ENCODE peak calls at places on chromosomes 5 and 9, in seven cellular contexts. One of them, this sample, is unnamed.

GRCh38 chr9:129102791-129103594 is 7.6 kb downstream of the CRAT start:
- DNase-seq in endothelial cell of umbilical vein: peak; percentile 27
- DNase-seq in hepatocyte: peak; percentile 64
- DNase-seq in esophagus squamous epithelium: no peak
- DNase-seq in Panc1: no peak
- DNase-seq in Caco-2: peak; percentile 50
- DNase-seq in kidney: no peak
- DNase-seq in this sample: peak; percentile 77

GRCh38 chr9:4640027-4640426 is 22.1 kb upstream of the PLPP6 start:
- DNase-seq in Caco-2: peak; percentile 28
- DNase-seq in Panc1: no peak
- DNase-seq in kidney: no peak
- DNase-seq in esophagus squamous epithelium: no peak
- DNase-seq in endothelial cell of umbilical vein: peak; percentile 64
- DNase-seq in hepatocyte: peak; percentile 37
- DNase-seq in this sample: no peak

GRCh38 chr9:137828527-137829259 is 48.9 kb upstream of the CACNA1B start:
- DNase-seq in Panc1: no peak
- DNase-seq in esophagus squamous epithelium: no peak
- DNase-seq in endothelial cell of umbilical vein: no peak
- DNase-seq in Caco-2: peak; percentile 47
- DNase-seq in kidney: no peak
- DNase-seq in hepatocyte: peak; percentile 48
- DNase-seq in this sample: no peak

GRCh38 chr9:23551171-23551795 is 274.8 kb downstream of the ELAVL2 start:
- DNase-seq in endothelial cell of umbilical vein: no peak
- DNase-seq in esophagus squamous epithelium: no peak
- DNase-seq in Panc1: no peak
- DNase-seq in hepatocyte: no peak
- DNase-seq in kidney: no peak
- DNase-seq in Caco-2: no peak
- DNase-seq in this sample: no peak

GRCh38 chr9:124652994-124653393 is 118.1 kb downstream of the NR6A1 start:
- DNase-seq in esophagus squamous epithelium: no peak
- DNase-seq in Caco-2: no peak
- DNase-seq in Panc1: no peak
- DNase-seq in kidney: no peak
- DNase-seq in endothelial cell of umbilical vein: no peak
- DNase-seq in hepatocyte: no peak
- DNase-seq in this sample: no peak

GRCh38 chr5:120516799-120517198 is 52.7 kb downstream of the PRR16 start:
- DNase-seq in Caco-2: no peak
- DNase-seq in esophagus squamous epithelium: no peak
- DNase-seq in Panc1: no peak
- DNase-seq in kidney: no peak
- DNase-seq in endothelial cell of umbilical vein: no peak
- DNase-seq in hepatocyte: no peak
- DNase-seq in this sample: no peak

GRCh38 chr9:124855944-124856773 is 2.9 kb downstream of the WDR38 start:
- DNase-seq in endothelial cell of umbilical vein: no peak
- DNase-seq in Caco-2: peak; percentile 68
- DNase-seq in esophagus squamous epithelium: no peak
- DNase-seq in hepatocyte: no peak
- DNase-seq in kidney: no peak
- DNase-seq in Panc1: no peak
- DNase-seq in this sample: peak; percentile 78

GRCh38 chr5:176927562-176927961 is 28.4 kb upstream of the HK3 start:
- DNase-seq in Caco-2: no peak
- DNase-seq in Panc1: no peak
- DNase-seq in esophagus squamous epithelium: no peak
- DNase-seq in endothelial cell of umbilical vein: no peak
- DNase-seq in hepatocyte: no peak
- DNase-seq in kidney: no peak
- DNase-seq in this sample: no peak

DNA sequence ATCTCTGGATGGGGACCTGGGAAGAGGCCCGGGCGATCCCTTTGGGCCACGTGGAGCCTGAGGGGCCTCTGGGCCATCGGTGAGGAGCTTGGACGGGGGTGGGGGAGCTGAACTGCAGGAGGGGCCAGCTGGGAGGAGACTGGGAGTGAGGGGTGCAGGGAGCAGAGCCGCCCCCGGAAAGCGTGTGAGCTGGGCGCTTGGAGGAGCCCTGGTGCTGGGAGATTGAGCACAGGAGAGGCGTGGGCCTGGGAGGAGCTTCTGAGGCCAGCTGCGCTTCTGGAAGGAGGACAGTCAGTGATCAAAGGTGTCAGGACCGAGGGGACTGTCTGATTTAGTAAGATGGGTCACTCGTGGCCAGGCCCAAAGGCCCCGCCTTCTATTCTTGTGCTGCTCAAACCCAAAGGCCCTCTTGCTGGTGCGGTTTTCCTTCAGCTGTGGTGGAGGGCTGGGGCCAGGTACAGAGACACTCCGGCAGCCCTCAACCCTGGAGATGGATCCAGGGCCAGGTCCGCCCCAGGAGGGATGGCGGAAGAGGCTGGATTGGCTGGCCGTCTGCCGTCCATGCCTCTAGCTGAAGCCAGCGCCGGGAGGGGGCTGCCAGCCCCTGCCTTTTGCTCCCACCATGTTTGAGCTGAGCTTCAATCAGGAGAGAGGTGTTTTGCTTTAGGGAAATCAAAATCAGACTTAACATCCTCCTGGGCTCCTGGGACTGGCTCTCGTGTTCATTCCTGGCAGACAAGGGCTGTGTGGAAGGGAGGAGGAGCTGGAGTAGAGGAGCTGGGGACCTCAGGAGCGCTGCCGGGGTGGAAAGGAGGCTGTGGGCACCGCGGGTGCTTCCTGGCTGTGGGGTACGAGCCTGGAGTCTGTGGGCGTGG is 21.6 kb downstream of the NCS1 start:
- DNase-seq in Caco-2: no peak
- DNase-seq in hepatocyte: no peak
- DNase-seq in endothelial cell of umbilical vein: no peak
- DNase-seq in esophagus squamous epithelium: no peak
- DNase-seq in kidney: peak; percentile 65
- DNase-seq in Panc1: no peak
- DNase-seq in this sample: peak; percentile 78
- H3K4me1 ChIP-seq in Caco-2: no peaks in the 10 kb centered on the region
- H3K4me1 ChIP-seq in hepatocyte: peaks cover 18% of the 10 kb centered on the region
- H3K4me1 ChIP-seq in endothelial cell of umbilical vein: no peaks in the 10 kb centered on the region
- H3K4me1 ChIP-seq in esophagus squamous epithelium: peaks cover 50% of the 10 kb centered on the region
- H3K4me1 ChIP-seq in kidney: peaks cover 44% of the 10 kb centered on the region
- H3K4me1 ChIP-seq in Panc1: peaks cover 4% of the 10 kb centered on the region
- H3K4me1 ChIP-seq in this sample: peaks cover 77% of the 10 kb centered on the region

DNA sequence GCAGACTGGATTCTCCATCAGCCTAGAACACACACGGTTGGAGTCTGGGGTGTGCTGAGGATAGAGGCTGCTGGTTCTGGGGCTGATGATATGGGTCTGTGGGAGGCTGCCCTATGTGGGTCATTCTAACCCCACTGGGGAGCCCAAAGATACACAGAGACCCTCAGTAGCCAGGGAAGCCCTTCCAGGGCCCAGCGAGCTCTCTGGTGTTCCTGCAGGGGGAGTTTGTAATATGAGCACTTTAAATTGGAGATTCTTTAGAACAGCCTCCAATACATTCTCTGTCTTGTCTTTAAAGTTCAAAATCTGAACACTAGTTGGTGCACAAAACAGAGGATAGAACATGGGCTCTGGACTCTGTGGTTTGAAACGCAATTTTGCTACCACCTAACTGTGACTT is 2.4 kb downstream of the ACTL7A start:
- DNase-seq in kidney: no peak
- DNase-seq in Panc1: no peak
- DNase-seq in hepatocyte: no peak
- DNase-seq in Caco-2: no peak
- DNase-seq in esophagus squamous epithelium: no peak
- DNase-seq in endothelial cell of umbilical vein: no peak
- DNase-seq in this sample: no peak
- TF ChIP-seq CTCF in kidney: no peak
- TF ChIP-seq CTCF in Panc1: no peak
- TF ChIP-seq CTCF in hepatocyte: no peak
- TF ChIP-seq CTCF in Caco-2: no peak
- TF ChIP-seq CTCF in esophagus squamous epithelium: no peak
- TF ChIP-seq CTCF in endothelial cell of umbilical vein: no peak
- TF ChIP-seq CTCF in this sample: peak; percentile 7

GRCh38 chr5:132497488-132497997 is 7.0 kb upstream of the IRF1 start:
- DNase-seq in Caco-2: peak; percentile 73
- DNase-seq in kidney: peak; percentile 95
- DNase-seq in Panc1: no peak
- DNase-seq in endothelial cell of umbilical vein: peak; percentile 90
- DNase-seq in esophagus squamous epithelium: no peak
- DNase-seq in hepatocyte: peak; percentile 81
- DNase-seq in this sample: no peak
- H3K4me3 ChIP-seq in Caco-2: peak overlapping the region; percentile 54
- H3K4me3 ChIP-seq in kidney: peak overlapping the region; percentile 89
- H3K4me3 ChIP-seq in Panc1: peak overlapping the region; percentile 91
- H3K4me3 ChIP-seq in endothelial cell of umbilical vein: no peak overlapping the region
- H3K4me3 ChIP-seq in esophagus squamous epithelium: peak overlapping the region; percentile 87
- H3K4me3 ChIP-seq in hepatocyte: peak overlapping the region; percentile 49
- H3K4me3 ChIP-seq in this sample: no peak overlapping the region

DNA sequence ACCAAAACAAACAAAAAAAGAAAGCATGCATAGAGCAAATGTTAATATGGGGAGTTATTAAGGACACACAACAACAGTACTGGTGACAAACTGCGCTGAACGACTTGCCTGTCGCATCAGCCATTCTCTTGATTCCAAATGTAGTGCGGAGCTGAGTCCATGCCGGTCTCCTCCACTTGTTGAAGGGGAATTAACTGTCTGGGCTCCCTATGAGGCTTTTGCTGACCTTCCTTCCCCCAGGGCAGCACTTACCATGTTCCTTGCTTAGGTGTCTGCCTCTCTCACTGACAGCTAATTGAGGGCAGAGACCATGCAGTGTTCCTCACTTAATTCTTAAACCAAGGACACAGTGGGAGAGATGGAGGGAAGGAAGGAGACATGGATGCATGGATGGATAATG is 40.8 kb upstream of the FAT2 start:
- DNase-seq in esophagus squamous epithelium: no peak
- DNase-seq in hepatocyte: no peak
- DNase-seq in Panc1: no peak
- DNase-seq in kidney: no peak
- DNase-seq in Caco-2: no peak
- DNase-seq in endothelial cell of umbilical vein: no peak
- DNase-seq in this sample: no peak
- H3K4me1 ChIP-seq in esophagus squamous epithelium: peaks cover 15% of the 10 kb centered on the region
- H3K4me1 ChIP-seq in hepatocyte: no peaks in the 10 kb centered on the region
- H3K4me1 ChIP-seq in Panc1: no peaks in the 10 kb centered on the region
- H3K4me1 ChIP-seq in kidney: no peaks in the 10 kb centered on the region
- H3K4me1 ChIP-seq in Caco-2: no peaks in the 10 kb centered on the region
- H3K4me1 ChIP-seq in endothelial cell of umbilical vein: no peaks in the 10 kb centered on the region
- H3K4me1 ChIP-seq in this sample: no peaks in the 10 kb centered on the region

DNA sequence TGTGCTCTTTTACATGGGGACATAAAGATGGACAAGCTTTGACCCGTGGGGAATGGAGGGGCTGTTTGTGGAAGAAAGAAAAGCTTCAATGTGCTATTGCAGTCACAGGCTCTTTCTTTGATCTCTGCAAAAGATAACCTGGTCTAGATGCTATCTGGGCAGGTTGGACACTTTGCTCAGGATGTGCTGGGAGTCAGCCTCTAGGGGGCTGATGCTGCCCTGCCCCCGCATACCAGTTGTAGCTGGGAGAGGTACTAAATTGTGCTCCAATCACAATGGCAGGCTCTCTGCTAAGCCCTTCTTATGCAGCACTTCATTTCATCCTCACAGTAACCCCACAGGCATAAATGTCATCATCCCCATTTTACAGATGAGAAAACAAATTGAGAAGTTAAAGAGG is 67.2 kb downstream of the PSD2 start:
- DNase-seq in hepatocyte: no peak
- DNase-seq in endothelial cell of umbilical vein: no peak
- DNase-seq in Caco-2: peak; percentile 30
- DNase-seq in esophagus squamous epithelium: no peak
- DNase-seq in Panc1: no peak
- DNase-seq in kidney: peak; percentile 7
- DNase-seq in this sample: no peak
- TF ChIP-seq CTCF in hepatocyte: no peak
- TF ChIP-seq CTCF in endothelial cell of umbilical vein: no peak
- TF ChIP-seq CTCF in Caco-2: peak; percentile 46
- TF ChIP-seq CTCF in esophagus squamous epithelium: no peak
- TF ChIP-seq CTCF in Panc1: no peak
- TF ChIP-seq CTCF in kidney: no peak
- TF ChIP-seq CTCF in this sample: peak; percentile 9

DNA sequence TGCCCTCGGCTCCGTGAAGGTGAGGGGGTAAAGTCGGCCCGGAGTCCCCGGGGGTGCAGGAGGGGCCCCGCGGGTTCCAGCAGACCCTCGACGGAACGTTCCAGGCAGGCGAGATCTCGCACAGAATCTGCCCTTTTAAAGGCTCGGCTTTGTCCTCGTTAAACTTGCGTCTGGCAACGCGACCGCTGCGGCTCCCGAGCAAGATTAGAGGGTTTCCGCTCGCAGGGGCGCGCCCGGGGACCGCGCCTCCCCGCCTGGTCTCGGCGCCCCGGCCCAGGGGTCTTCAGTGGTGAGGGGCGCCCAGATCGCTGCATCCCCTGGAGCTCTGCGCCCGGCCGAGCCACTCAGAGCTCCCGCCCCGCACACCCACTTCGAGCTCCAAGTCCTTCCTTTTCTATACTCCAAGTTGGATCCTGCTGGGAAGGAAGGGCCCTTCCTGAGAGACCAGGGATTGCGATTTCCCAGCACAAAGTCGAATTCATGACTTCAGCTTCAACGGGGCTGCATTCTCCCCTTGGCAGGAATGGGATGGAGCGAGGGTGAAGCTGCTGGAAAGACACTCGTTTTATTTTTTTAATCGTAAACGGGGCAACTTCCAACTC is 11.4 kb downstream of the PROP1 start:
- DNase-seq in kidney: no peak
- DNase-seq in endothelial cell of umbilical vein: no peak
- DNase-seq in esophagus squamous epithelium: no peak
- DNase-seq in hepatocyte: no peak
- DNase-seq in Panc1: no peak
- DNase-seq in Caco-2: no peak
- DNase-seq in this sample: no peak
- H3K4me3 ChIP-seq in kidney: no peak overlapping the region
- H3K4me3 ChIP-seq in endothelial cell of umbilical vein: no peak overlapping the region
- H3K4me3 ChIP-seq in esophagus squamous epithelium: no peak overlapping the region
- H3K4me3 ChIP-seq in hepatocyte: no peak overlapping the region
- H3K4me3 ChIP-seq in Panc1: no peak overlapping the region
- H3K4me3 ChIP-seq in Caco-2: no peak overlapping the region
- H3K4me3 ChIP-seq in this sample: no peak overlapping the region

GRCh38 chr5:95938355-95938754 is 23.3 kb downstream of the ELL2 start:
- DNase-seq in hepatocyte: no peak
- DNase-seq in kidney: no peak
- DNase-seq in Panc1: no peak
- DNase-seq in Caco-2: no peak
- DNase-seq in endothelial cell of umbilical vein: no peak
- DNase-seq in esophagus squamous epithelium: no peak
- DNase-seq in this sample: no peak
- H3K4me1 ChIP-seq in hepatocyte: peaks cover 5% of the 10 kb centered on the region
- H3K4me1 ChIP-seq in kidney: no peaks in the 10 kb centered on the region
- H3K4me1 ChIP-seq in Panc1: peaks cover 10% of the 10 kb centered on the region
- H3K4me1 ChIP-seq in Caco-2: peaks cover 18% of the 10 kb centered on the region
- H3K4me1 ChIP-seq in endothelial cell of umbilical vein: no peaks in the 10 kb centered on the region
- H3K4me1 ChIP-seq in esophagus squamous epithelium: peaks cover 13% of the 10 kb centered on the region
- H3K4me1 ChIP-seq in this sample: no peaks in the 10 kb centered on the region

GRCh38 chr5:143678148-143678906 is 133.6 kb upstream of the HMHB1 start:
- DNase-seq in endothelial cell of umbilical vein: no peak
- DNase-seq in Panc1: no peak
- DNase-seq in Caco-2: no peak
- DNase-seq in kidney: no peak
- DNase-seq in hepatocyte: no peak
- DNase-seq in esophagus squamous epithelium: no peak
- DNase-seq in this sample: no peak
- TF ChIP-seq CTCF in endothelial cell of umbilical vein: no peak
- TF ChIP-seq CTCF in Panc1: no peak
- TF ChIP-seq CTCF in Caco-2: no peak
- TF ChIP-seq CTCF in kidney: no peak
- TF ChIP-seq CTCF in hepatocyte: no peak
- TF ChIP-seq CTCF in esophagus squamous epithelium: no peak
- TF ChIP-seq CTCF in this sample: no peak

This sample was measured in BE2C.